ENCODE peak calls at places on chromosome 17, in ten cellular contexts. One of them, this sample, is unnamed.

GRCh38 chr17:72176516-72176851 is 55.7 kb downstream of the SOX9 start:
- DNase-seq in stromal cell of bone marrow: no peak
- DNase-seq in COLO829: no peak
- DNase-seq in activated CD4-positive, alpha-beta T cell treated with anti-CD3 and anti-CD28 coated beads for 24 hours: no peak
- DNase-seq in lower leg skin: no peak
- DNase-seq in cortex of kidney: no peak
- DNase-seq in aorta: no peak
- DNase-seq in cardiac fibroblast: no peak
- DNase-seq in activated CD8-positive, alpha-beta memory T cell treated with anti-CD3 and anti-CD28 coated beads for 48 hours: no peak
- DNase-seq in adrenal gland: no peak
- DNase-seq in this sample: no peak

GRCh38 chr17:39073353-39073752 is 78.1 kb downstream of the PLXDC1 start:
- DNase-seq in stromal cell of bone marrow: no peak
- DNase-seq in COLO829: no peak
- DNase-seq in activated CD4-positive, alpha-beta T cell treated with anti-CD3 and anti-CD28 coated beads for 24 hours: no peak
- DNase-seq in lower leg skin: no peak
- DNase-seq in cortex of kidney: no peak
- DNase-seq in aorta: no peak
- DNase-seq in cardiac fibroblast: no peak
- DNase-seq in activated CD8-positive, alpha-beta memory T cell treated with anti-CD3 and anti-CD28 coated beads for 48 hours: no peak
- DNase-seq in adrenal gland: no peak
- DNase-seq in this sample: no peak

GRCh38 chr17:17789410-17789809 is 47.4 kb downstream of the SREBF1 start:
- DNase-seq in stromal cell of bone marrow: no peak
- DNase-seq in COLO829: no peak
- DNase-seq in activated CD4-positive, alpha-beta T cell treated with anti-CD3 and anti-CD28 coated beads for 24 hours: no peak
- DNase-seq in lower leg skin: no peak
- DNase-seq in cortex of kidney: no peak
- DNase-seq in aorta: no peak
- DNase-seq in cardiac fibroblast: no peak
- DNase-seq in activated CD8-positive, alpha-beta memory T cell treated with anti-CD3 and anti-CD28 coated beads for 48 hours: no peak
- DNase-seq in adrenal gland: no peak
- DNase-seq in this sample: no peak

GRCh38 chr17:47949197-47949759 is 7.9 kb downstream of the PNPO start:
- DNase-seq in stromal cell of bone marrow: peak
- DNase-seq in COLO829: peak
- DNase-seq in activated CD4-positive, alpha-beta T cell treated with anti-CD3 and anti-CD28 coated beads for 24 hours: peak
- DNase-seq in lower leg skin: peak
- DNase-seq in cortex of kidney: no peak
- DNase-seq in aorta: peak
- DNase-seq in cardiac fibroblast: peak
- DNase-seq in activated CD8-positive, alpha-beta memory T cell treated with anti-CD3 and anti-CD28 coated beads for 48 hours: peak
- DNase-seq in adrenal gland: peak
- DNase-seq in this sample: peak

GRCh38 chr17:43581581-43581980 is 35.4 kb upstream of the ETV4 start:
- DNase-seq in stromal cell of bone marrow: no peak
- DNase-seq in COLO829: no peak
- DNase-seq in activated CD4-positive, alpha-beta T cell treated with anti-CD3 and anti-CD28 coated beads for 24 hours: no peak
- DNase-seq in lower leg skin: no peak
- DNase-seq in cortex of kidney: no peak
- DNase-seq in aorta: no peak
- DNase-seq in cardiac fibroblast: no peak
- DNase-seq in activated CD8-positive, alpha-beta memory T cell treated with anti-CD3 and anti-CD28 coated beads for 48 hours: no peak
- DNase-seq in adrenal gland: no peak
- DNase-seq in this sample: no peak

GRCh38 chr17:20026960-20027359 is 17.8 kb downstream of the SPECC1 start:
- DNase-seq in stromal cell of bone marrow: no peak
- DNase-seq in COLO829: no peak
- DNase-seq in activated CD4-positive, alpha-beta T cell treated with anti-CD3 and anti-CD28 coated beads for 24 hours: no peak
- DNase-seq in lower leg skin: no peak
- DNase-seq in cortex of kidney: no peak
- DNase-seq in aorta: no peak
- DNase-seq in cardiac fibroblast: no peak
- DNase-seq in activated CD8-positive, alpha-beta memory T cell treated with anti-CD3 and anti-CD28 coated beads for 48 hours: no peak
- DNase-seq in adrenal gland: no peak
- DNase-seq in this sample: no peak

GRCh38 chr17:58614854-58615409 is 76.9 kb downstream of the TEX14 start:
- DNase-seq in stromal cell of bone marrow: no peak
- DNase-seq in COLO829: no peak
- DNase-seq in activated CD4-positive, alpha-beta T cell treated with anti-CD3 and anti-CD28 coated beads for 24 hours: no peak
- DNase-seq in lower leg skin: no peak
- DNase-seq in cortex of kidney: no peak
- DNase-seq in aorta: no peak
- DNase-seq in cardiac fibroblast: no peak
- DNase-seq in activated CD8-positive, alpha-beta memory T cell treated with anti-CD3 and anti-CD28 coated beads for 48 hours: no peak
- DNase-seq in adrenal gland: no peak
- DNase-seq in this sample: no peak

GRCh38 chr17:70629902-70630301 is 460.6 kb downstream of the KCNJ2 start:
- DNase-seq in stromal cell of bone marrow: peak
- DNase-seq in COLO829: peak
- DNase-seq in activated CD4-positive, alpha-beta T cell treated with anti-CD3 and anti-CD28 coated beads for 24 hours: no peak
- DNase-seq in lower leg skin: no peak
- DNase-seq in cortex of kidney: no peak
- DNase-seq in aorta: no peak
- DNase-seq in cardiac fibroblast: peak
- DNase-seq in activated CD8-positive, alpha-beta memory T cell treated with anti-CD3 and anti-CD28 coated beads for 48 hours: no peak
- DNase-seq in adrenal gland: no peak
- DNase-seq in this sample: peak

GRCh38 chr17:13350466-13350865 is 251.3 kb downstream of the HS3ST3A1 start:
- DNase-seq in stromal cell of bone marrow: no peak
- DNase-seq in COLO829: no peak
- DNase-seq in activated CD4-positive, alpha-beta T cell treated with anti-CD3 and anti-CD28 coated beads for 24 hours: no peak
- DNase-seq in lower leg skin: no peak
- DNase-seq in cortex of kidney: no peak
- DNase-seq in aorta: no peak
- DNase-seq in cardiac fibroblast: no peak
- DNase-seq in activated CD8-positive, alpha-beta memory T cell treated with anti-CD3 and anti-CD28 coated beads for 48 hours: no peak
- DNase-seq in adrenal gland: no peak
- DNase-seq in this sample: no peak

GRCh38 chr17:39098474-39099090 is 52.9 kb downstream of the PLXDC1 start:
- DNase-seq in stromal cell of bone marrow: no peak
- DNase-seq in COLO829: no peak
- DNase-seq in activated CD4-positive, alpha-beta T cell treated with anti-CD3 and anti-CD28 coated beads for 24 hours: no peak
- DNase-seq in lower leg skin: no peak
- DNase-seq in cortex of kidney: no peak
- DNase-seq in aorta: no peak
- DNase-seq in cardiac fibroblast: no peak
- DNase-seq in activated CD8-positive, alpha-beta memory T cell treated with anti-CD3 and anti-CD28 coated beads for 48 hours: no peak
- DNase-seq in adrenal gland: no peak
- DNase-seq in this sample: no peak

GRCh38 chr17:82384730-82385429 is 13.3 kb downstream of the UTS2R start:
- DNase-seq in stromal cell of bone marrow: peak
- DNase-seq in COLO829: no peak
- DNase-seq in activated CD4-positive, alpha-beta T cell treated with anti-CD3 and anti-CD28 coated beads for 24 hours: no peak
- DNase-seq in lower leg skin: no peak
- DNase-seq in cortex of kidney: no peak
- DNase-seq in aorta: peak
- DNase-seq in cardiac fibroblast: peak
- DNase-seq in activated CD8-positive, alpha-beta memory T cell treated with anti-CD3 and anti-CD28 coated beads for 48 hours: no peak
- DNase-seq in adrenal gland: peak
- DNase-seq in this sample: peak

GRCh38 chr17:58412064-58412703 is 5.2 kb downstream of the RNF43 start:
- DNase-seq in stromal cell of bone marrow: no peak
- DNase-seq in COLO829: no peak
- DNase-seq in activated CD4-positive, alpha-beta T cell treated with anti-CD3 and anti-CD28 coated beads for 24 hours: no peak
- DNase-seq in lower leg skin: no peak
- DNase-seq in cortex of kidney: no peak
- DNase-seq in aorta: no peak
- DNase-seq in cardiac fibroblast: no peak
- DNase-seq in activated CD8-positive, alpha-beta memory T cell treated with anti-CD3 and anti-CD28 coated beads for 48 hours: no peak
- DNase-seq in adrenal gland: no peak
- DNase-seq in this sample: no peak

GRCh38 chr17:58703137-58703846 is 10.9 kb downstream of the RAD51C start:
- DNase-seq in stromal cell of bone marrow: peak
- DNase-seq in COLO829: no peak
- DNase-seq in activated CD4-positive, alpha-beta T cell treated with anti-CD3 and anti-CD28 coated beads for 24 hours: no peak
- DNase-seq in lower leg skin: no peak
- DNase-seq in cortex of kidney: no peak
- DNase-seq in aorta: no peak
- DNase-seq in cardiac fibroblast: peak
- DNase-seq in activated CD8-positive, alpha-beta memory T cell treated with anti-CD3 and anti-CD28 coated beads for 48 hours: no peak
- DNase-seq in adrenal gland: no peak
- DNase-seq in this sample: peak

GRCh38 chr17:40866838-40867237 is at the start of gene KRT12:
- DNase-seq in stromal cell of bone marrow: no peak
- DNase-seq in COLO829: no peak
- DNase-seq in activated CD4-positive, alpha-beta T cell treated with anti-CD3 and anti-CD28 coated beads for 24 hours: no peak
- DNase-seq in lower leg skin: no peak
- DNase-seq in cortex of kidney: no peak
- DNase-seq in aorta: no peak
- DNase-seq in cardiac fibroblast: no peak
- DNase-seq in activated CD8-positive, alpha-beta memory T cell treated with anti-CD3 and anti-CD28 coated beads for 48 hours: no peak
- DNase-seq in adrenal gland: no peak
- DNase-seq in this sample: no peak

GRCh38 chr17:45184144-45184543 is 22.5 kb downstream of the HEXIM2 start:
- DNase-seq in stromal cell of bone marrow: no peak
- DNase-seq in COLO829: no peak
- DNase-seq in activated CD4-positive, alpha-beta T cell treated with anti-CD3 and anti-CD28 coated beads for 24 hours: no peak
- DNase-seq in lower leg skin: no peak
- DNase-seq in cortex of kidney: no peak
- DNase-seq in aorta: no peak
- DNase-seq in cardiac fibroblast: no peak
- DNase-seq in activated CD8-positive, alpha-beta memory T cell treated with anti-CD3 and anti-CD28 coated beads for 48 hours: no peak
- DNase-seq in adrenal gland: no peak
- DNase-seq in this sample: no peak

GRCh38 chr17:59853168-59853918 is 39.4 kb downstream of the TUBD1 start:
- DNase-seq in stromal cell of bone marrow: no peak
- DNase-seq in COLO829: no peak
- DNase-seq in activated CD4-positive, alpha-beta T cell treated with anti-CD3 and anti-CD28 coated beads for 24 hours: no peak
- DNase-seq in lower leg skin: peak
- DNase-seq in cortex of kidney: no peak
- DNase-seq in aorta: peak
- DNase-seq in cardiac fibroblast: peak
- DNase-seq in activated CD8-positive, alpha-beta memory T cell treated with anti-CD3 and anti-CD28 coated beads for 48 hours: no peak
- DNase-seq in adrenal gland: no peak
- DNase-seq in this sample: peak

GRCh38 chr17:14637260-14637659 is 336.4 kb downstream of the HS3ST3B1 start:
- DNase-seq in stromal cell of bone marrow: no peak
- DNase-seq in COLO829: no peak
- DNase-seq in activated CD4-positive, alpha-beta T cell treated with anti-CD3 and anti-CD28 coated beads for 24 hours: no peak
- DNase-seq in lower leg skin: no peak
- DNase-seq in cortex of kidney: no peak
- DNase-seq in aorta: no peak
- DNase-seq in cardiac fibroblast: no peak
- DNase-seq in activated CD8-positive, alpha-beta memory T cell treated with anti-CD3 and anti-CD28 coated beads for 48 hours: no peak
- DNase-seq in adrenal gland: no peak
- DNase-seq in this sample: no peak

GRCh38 chr17:43142153-43142552 is 17.0 kb upstream of the BRCA1 start:
- DNase-seq in stromal cell of bone marrow: no peak
- DNase-seq in COLO829: no peak
- DNase-seq in activated CD4-positive, alpha-beta T cell treated with anti-CD3 and anti-CD28 coated beads for 24 hours: no peak
- DNase-seq in lower leg skin: no peak
- DNase-seq in cortex of kidney: no peak
- DNase-seq in aorta: no peak
- DNase-seq in cardiac fibroblast: no peak
- DNase-seq in activated CD8-positive, alpha-beta memory T cell treated with anti-CD3 and anti-CD28 coated beads for 48 hours: no peak
- DNase-seq in adrenal gland: no peak
- DNase-seq in this sample: no peak

GRCh38 chr17:75824050-75824552 is 20.1 kb downstream of the UNC13D start:
- DNase-seq in stromal cell of bone marrow: no peak
- DNase-seq in COLO829: no peak
- DNase-seq in activated CD4-positive, alpha-beta T cell treated with anti-CD3 and anti-CD28 coated beads for 24 hours: no peak
- DNase-seq in lower leg skin: no peak
- DNase-seq in cortex of kidney: no peak
- DNase-seq in aorta: no peak
- DNase-seq in cardiac fibroblast: no peak
- DNase-seq in activated CD8-positive, alpha-beta memory T cell treated with anti-CD3 and anti-CD28 coated beads for 48 hours: no peak
- DNase-seq in adrenal gland: no peak
- DNase-seq in this sample: no peak

GRCh38 chr17:21278304-21279197 is 6.0 kb upstream of the MAP2K3 start:
- DNase-seq in stromal cell of bone marrow: no peak
- DNase-seq in COLO829: no peak
- DNase-seq in activated CD4-positive, alpha-beta T cell treated with anti-CD3 and anti-CD28 coated beads for 24 hours: no peak
- DNase-seq in lower leg skin: peak
- DNase-seq in cortex of kidney: no peak
- DNase-seq in aorta: peak
- DNase-seq in cardiac fibroblast: no peak
- DNase-seq in activated CD8-positive, alpha-beta memory T cell treated with anti-CD3 and anti-CD28 coated beads for 48 hours: no peak
- DNase-seq in adrenal gland: no peak
- DNase-seq in this sample: no peak

GRCh38 chr17:42026821-42027539 is 7.1 kb downstream of the NKIRAS2 start:
- DNase-seq in stromal cell of bone marrow: no peak
- DNase-seq in COLO829: no peak
- DNase-seq in activated CD4-positive, alpha-beta T cell treated with anti-CD3 and anti-CD28 coated beads for 24 hours: no peak
- DNase-seq in lower leg skin: no peak
- DNase-seq in cortex of kidney: no peak
- DNase-seq in aorta: no peak
- DNase-seq in cardiac fibroblast: no peak
- DNase-seq in activated CD8-positive, alpha-beta memory T cell treated with anti-CD3 and anti-CD28 coated beads for 48 hours: no peak
- DNase-seq in adrenal gland: no peak
- DNase-seq in this sample: no peak

GRCh38 chr17:56174421-56174820 is 21.1 kb downstream of the ANKFN1 start:
- DNase-seq in stromal cell of bone marrow: no peak
- DNase-seq in COLO829: no peak
- DNase-seq in activated CD4-positive, alpha-beta T cell treated with anti-CD3 and anti-CD28 coated beads for 24 hours: no peak
- DNase-seq in lower leg skin: no peak
- DNase-seq in cortex of kidney: no peak
- DNase-seq in aorta: no peak
- DNase-seq in cardiac fibroblast: no peak
- DNase-seq in activated CD8-positive, alpha-beta memory T cell treated with anti-CD3 and anti-CD28 coated beads for 48 hours: no peak
- DNase-seq in adrenal gland: no peak
- DNase-seq in this sample: peak

GRCh38 chr17:12907477-12907876 is 110.3 kb downstream of the ELAC2 start:
- DNase-seq in stromal cell of bone marrow: no peak
- DNase-seq in COLO829: no peak
- DNase-seq in activated CD4-positive, alpha-beta T cell treated with anti-CD3 and anti-CD28 coated beads for 24 hours: no peak
- DNase-seq in lower leg skin: no peak
- DNase-seq in cortex of kidney: no peak
- DNase-seq in aorta: no peak
- DNase-seq in cardiac fibroblast: no peak
- DNase-seq in activated CD8-positive, alpha-beta memory T cell treated with anti-CD3 and anti-CD28 coated beads for 48 hours: no peak
- DNase-seq in adrenal gland: no peak
- DNase-seq in this sample: no peak